ENCODE peak calls at places on chromosomes 16 and 17, in four cellular contexts. I is IMR-90, F is sigmoid colon, S is cardiac fibroblast. H is an unnamed sample.

GRCh38 chr16:74984194-74984669 is 691 bp downstream of the WDR59 start:
- DNase-seq in I (peak; percentile 34), F (no peak), S (peak; percentile 32), H (peak; percentile 17)

GRCh38 chr17:40542562-40543411 is 22.5 kb downstream of the CCR7 start:
- DNase-seq in S (peak; percentile 100), I (peak; percentile 99), F (peak; percentile 98), H (peak; percentile 98)

GRCh38 chr17:50613007-50613406 is 21.7 kb upstream of the ABCC3 start:
- DNase-seq in S (no peak), I (no peak), F (no peak), H (no peak)

GRCh38 chr17:51751072-51751471 is 407.4 kb downstream of the CA10 start:
- DNase-seq in I (no peak), S (no peak), F (no peak), H (no peak)

GRCh38 chr17:10875984-10876555 is 38.2 kb upstream of the PIRT start:
- DNase-seq in I (peak; percentile 17), F (no peak), S (peak; percentile 26), H (peak; percentile 2)

GRCh38 chr17:5122586-5123342 is 6.9 kb downstream of the USP6 start:
- DNase-seq in I (no peak), F (peak; percentile 68), S (peak; percentile 14), H (no peak)

GRCh38 chr17:83057397-83057761 is 22.0 kb upstream of the METRNL start:
- DNase-seq in S (no peak), F (no peak), I (no peak), H (no peak)

GRCh38 chr17:78395186-78395585 is 16.7 kb downstream of the PGS1 start:
- DNase-seq in F (no peak), S (no peak), I (no peak), H (no peak)

GRCh38 chr17:65914784-65915342 is 277.1 kb downstream of the CEP112 start:
- DNase-seq in F (no peak), I (no peak), S (no peak), H (no peak)

GRCh38 chr16:31301708-31302400 is 42.1 kb downstream of the ITGAM start:
- DNase-seq in F (no peak), S (peak; percentile 40), I (no peak), H (no peak)

GRCh38 chr17:35890774-35891155 is 10.6 kb upstream of the CCL5 start:
- DNase-seq in S (no peak), F (no peak), I (no peak), H (no peak)

GRCh38 chr17:55601874-55602364 is 90.7 kb upstream of the SMIM36 start:
- DNase-seq in I (peak; percentile 61), S (peak; percentile 77), F (no peak), H (peak; percentile 71)

GRCh38 chr17:79995691-79996090 is 40.0 kb downstream of the TBC1D16 start:
- DNase-seq in I (no peak), S (no peak), F (no peak), H (no peak)

GRCh38 chr16:87086156-87086555 is 231.0 kb downstream of the C16orf95 start:
- DNase-seq in I (peak; percentile 67), F (no peak), S (peak; percentile 3), H (peak; percentile 83)

GRCh38 chr16:31471875-31472558 is at the start of gene TGFB1I1:
- DNase-seq in F (peak; percentile 94), S (peak; percentile 86), I (peak; percentile 80), H (peak; percentile 92)

GRCh38 chr17:79993390-79994221 is 42.1 kb downstream of the TBC1D16 start:
- DNase-seq in I (peak; percentile 94), F (peak; percentile 96), S (peak; percentile 92), H (peak; percentile 76)

GRCh38 chr16:58866935-58867334 is 132.8 kb upstream of the GOT2 start:
- DNase-seq in S (no peak), I (no peak), F (no peak), H (no peak)

GRCh38 chr16:28505489-28506137 is 1.0 kb downstream of the IL27 start:
- DNase-seq in I (no peak), S (no peak), F (no peak), H (no peak)

GRCh38 chr17:15456972-15457722 is 10.3 kb downstream of the CDRT4 start:
- DNase-seq in I (peak; percentile 84), F (peak; percentile 95), S (peak; percentile 90), H (peak; percentile 90)

GRCh38 chr17:50767030-50767429 is 288 bp downstream of the ANKRD40CL start:
- DNase-seq in I (no peak), S (no peak), F (no peak), H (no peak)

GRCh38 chr17:36848008-36848902 is 89.0 kb upstream of the LHX1 start:
- DNase-seq in F (no peak), S (no peak), I (no peak), H (no peak)

GRCh38 chr16:48613061-48613957 is 3.3 kb upstream of the N4BP1 start:
- DNase-seq in I (peak; percentile 90), S (peak; percentile 82), F (no peak), H (no peak)

GRCh38 chr16:31700530-31701388 is 172.8 kb upstream of the ZNF267 start:
- DNase-seq in F (peak; percentile 91), I (peak; percentile 49), S (peak; percentile 58), H (peak; percentile 28)

GRCh38 chr17:68295086-68295485 is 3.8 kb downstream of the ARSG start:
- DNase-seq in F (no peak), I (no peak), S (no peak), H (no peak)

GRCh38 chr16:47061204-47061603 is 82.5 kb downstream of the NETO2 start:
- DNase-seq in I (no peak), F (peak; percentile 46), S (no peak), H (no peak)

GRCh38 chr16:68839831-68840230 is 3.5 kb upstream of the TANGO6 start:
- DNase-seq in I (no peak), F (peak; percentile 74), S (no peak), H (no peak)

DNA sequence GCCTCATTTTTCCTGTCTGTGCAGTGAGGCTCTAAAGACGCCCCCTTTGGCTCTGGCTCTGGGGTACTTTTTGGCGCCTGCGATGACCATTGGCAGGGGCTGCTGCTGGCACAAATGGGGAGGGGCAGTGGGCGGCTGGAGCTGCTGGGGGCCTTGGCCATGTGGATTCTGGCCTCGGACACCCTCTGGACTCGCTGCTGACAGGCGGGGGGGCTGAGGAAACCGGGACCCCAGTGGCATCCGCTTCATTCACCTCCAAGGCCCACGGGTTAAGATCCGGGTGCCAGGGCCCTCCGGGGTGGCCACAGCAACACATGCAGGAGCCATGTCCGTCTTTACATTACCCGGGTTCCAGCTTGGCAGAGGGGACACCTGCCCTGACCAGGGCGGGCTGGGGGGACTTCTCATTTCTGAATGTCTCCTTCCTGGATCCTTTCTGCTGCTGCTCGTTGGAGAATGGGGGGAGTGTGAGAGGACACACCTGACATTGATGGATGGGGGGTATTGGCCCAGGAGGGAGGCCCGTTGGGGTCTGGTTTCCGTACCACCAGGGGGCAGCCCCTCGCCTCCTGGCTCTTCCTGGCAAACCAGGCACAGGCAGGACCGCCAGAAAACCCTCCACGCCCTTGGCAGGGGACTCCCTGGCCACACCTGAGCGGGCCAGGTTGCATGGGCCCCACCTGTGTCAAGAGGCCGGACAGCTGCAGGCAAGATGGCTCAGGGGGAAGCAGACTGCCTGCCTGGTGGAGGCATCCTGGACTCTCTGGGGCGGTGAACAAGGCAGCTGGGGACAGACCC is 21.8 kb downstream of the GSE1 start:
- DNase-seq in I (no peak), F (no peak), S (no peak), H (no peak)
- TF ChIP-seq CTCF in I (peak; percentile 9), F (no peak), S (no peak), H (peak; percentile 13)

GRCh38 chr16:27363246-27363632 is 38.7 kb upstream of the IL21R start:
- DNase-seq in S (no peak), F (no peak), I (no peak), H (no peak)

GRCh38 chr16:27362570-27363245 is 39.3 kb upstream of the IL21R start:
- DNase-seq in S (no peak), F (no peak), I (no peak), H (no peak)

GRCh38 chr16:27365142-27366089 is 36.6 kb upstream of the IL21R start:
- DNase-seq in I (peak; percentile 84), S (no peak), F (no peak), H (peak; percentile 54)

GRCh38 chr16:27364493-27365141 is 37.4 kb upstream of the IL21R start:
- DNase-seq in I (no peak), S (no peak), F (no peak), H (no peak)

GRCh38 chr16:27363797-27364196 is 38.2 kb upstream of the IL21R start:
- DNase-seq in S (no peak), F (peak; percentile 76), I (no peak), H (no peak)
- H3K4me3 ChIP-seq in S (no peak overlapping the region), F (no peak overlapping the region), I (no peak overlapping the region), H (no peak overlapping the region)

GRCh38 chr17:7857724-7858486 is at the start of gene CYB5D1:
- DNase-seq in F (peak; percentile 97), S (peak; percentile 95), I (peak; percentile 93), H (peak; percentile 96)

GRCh38 chr17:7856840-7857723 is at the start of gene NAA38:
- DNase-seq in I (peak; percentile 100), F (peak; percentile 99), S (peak; percentile 100), H (peak; percentile 100)

GRCh38 chr17:7859028-7859427 is 1.2 kb downstream of the CYB5D1 start:
- DNase-seq in F (no peak), S (no peak), I (no peak), H (no peak)

GRCh38 chr17:7856081-7856791 is 1.1 kb downstream of the NAA38 start:
- DNase-seq in S (peak; percentile 81), I (no peak), F (peak; percentile 83), H (peak; percentile 12)

DNA sequence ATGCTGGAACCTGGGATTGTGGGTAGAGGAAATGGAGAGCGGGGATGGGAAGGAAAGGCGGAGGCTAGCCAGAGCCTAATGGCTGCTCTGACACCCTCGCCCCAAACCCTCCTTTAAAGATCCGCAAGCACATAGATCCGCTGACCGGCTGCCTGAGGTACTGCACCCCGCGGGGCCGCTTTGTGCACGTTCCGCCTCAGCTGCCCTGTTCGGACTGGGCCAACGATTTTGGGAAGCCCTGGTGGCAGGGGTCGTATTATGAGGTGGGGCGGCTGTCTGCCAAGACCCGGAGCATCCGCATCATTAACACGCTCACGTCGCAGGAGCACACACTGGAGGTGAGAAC is 657 bp downstream of the CYB5D1 start:
- DNase-seq in I (peak; percentile 44), F (peak; percentile 81), S (peak; percentile 63), H (no peak)
- TF ChIP-seq CTCF in I (peak; percentile 46), F (peak; percentile 35), S (peak; percentile 63), H (peak; percentile 44)

GRCh38 chr16:9761870-9762269 is 420.4 kb downstream of the GRIN2A start:
- DNase-seq in F (no peak), S (no peak), I (no peak), H (no peak)
- H3K4me3 ChIP-seq in F (no peak overlapping the region), S (no peak overlapping the region), I (no peak overlapping the region), H (no peak overlapping the region)